ENCODE peak calls at places on chromosomes 4 and X, in four cellular contexts. Q, X, G and O are unnamed samples.

GRCh38 chrX:107818900-107819521 is 6.7 kb upstream of the MID2 start:
- DNase-seq in Q (no peak), X (no peak), G (no peak), O (no peak)

GRCh38 chrX:102720237-102721168 is at the start of gene GPRASP3:
- DNase-seq in Q (peak), X (no peak), G (peak), O (peak)

GRCh38 chr4:807792-808191 is 18.1 kb downstream of the CPLX1 start:
- DNase-seq in Q (no peak), X (no peak), G (no peak), O (no peak)

GRCh38 chr4:48779095-48779997 is 733 bp downstream of the FRYL start:
- DNase-seq in Q (peak), X (peak), G (peak), O (peak)

GRCh38 chrX:115968436-115969252 is 201.9 kb upstream of the AGTR2 start:
- DNase-seq in Q (no peak), X (no peak), G (peak), O (peak)

GRCh38 chr4:164424852-164425251 is 329.1 kb upstream of the SMIM31 start:
- DNase-seq in Q (no peak), X (no peak), G (no peak), O (no peak)

GRCh38 chr4:163382178-163382869 is 38.6 kb downstream of the NPY5R start:
- DNase-seq in Q (no peak), X (no peak), G (no peak), O (no peak)

GRCh38 chr4:78534286-78534955 is 17.1 kb upstream of the ANXA3 start:
- DNase-seq in Q (no peak), X (peak), G (no peak), O (no peak)

GRCh38 chr4:153181293-153182080 is 22.8 kb upstream of the TRIM2 start:
- DNase-seq in Q (no peak), X (no peak), G (no peak), O (no peak)

GRCh38 chr4:18533262-18533775 is 511.8 kb upstream of the LCORL start:
- DNase-seq in Q (no peak), X (no peak), G (no peak), O (no peak)

GRCh38 chr4:22515888-22516541 is at the start of gene ADGRA3:
- DNase-seq in Q (peak), X (peak), G (peak), O (peak)

GRCh38 chr4:4386296-4386735 is 586 bp upstream of the NSG1 start:
- DNase-seq in Q (peak), X (no peak), G (peak), O (no peak)

GRCh38 chr4:76969493-76969892 is 19.9 kb downstream of the SEPTIN11 start:
- DNase-seq in Q (peak), X (no peak), G (no peak), O (no peak)

GRCh38 chr4:3317011-3317655 is 24.3 kb downstream of the RGS12 start:
- DNase-seq in Q (no peak), X (no peak), G (no peak), O (no peak)

GRCh38 chr4:150136036-150136435 is 57.8 kb downstream of the DCLK2 start:
- DNase-seq in Q (no peak), X (no peak), G (no peak), O (no peak)

GRCh38 chr4:3614731-3614980 is 82.4 kb upstream of the LRPAP1 start:
- DNase-seq in Q (no peak), X (no peak), G (no peak), O (no peak)

DNA sequence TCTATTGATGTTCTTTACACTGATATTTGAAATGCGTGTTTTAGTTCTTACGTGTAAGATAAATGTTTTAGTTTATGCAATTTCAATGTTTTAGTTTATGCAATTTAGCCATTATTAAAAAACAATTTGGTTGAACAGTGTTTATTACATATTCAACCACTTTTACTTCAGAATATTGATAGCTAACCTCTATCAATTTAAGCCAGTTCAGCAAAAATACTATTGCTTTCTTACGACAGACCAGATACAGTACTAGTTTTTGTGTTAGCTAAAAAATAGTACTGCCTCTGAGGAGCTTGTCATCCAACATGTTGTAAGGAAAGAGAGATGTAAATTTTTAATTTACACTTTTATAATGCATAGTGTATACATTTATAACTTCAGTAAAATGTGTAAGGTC is 361.7 kb upstream of the FAT1 start:
- DNase-seq in Q (no peak), X (no peak), G (no peak), O (no peak)
- TF ChIP-seq PHF8 in Q (no peak), X (no peak), G (no peak), O (no peak)

GRCh38 chr4:17111436-17111835 is 213.0 kb upstream of the LDB2 start:
- DNase-seq in Q (no peak), X (no peak), G (no peak), O (no peak)
- TF ChIP-seq PHF8 in Q (no peak), X (no peak), G (no peak), O (no peak)

GRCh38 chr4:75142850-75143249 is 209.9 kb downstream of the PARM1 start:
- DNase-seq in Q (no peak), X (no peak), G (no peak), O (no peak)

GRCh38 chr4:75142377-75142776 is 209.5 kb downstream of the PARM1 start:
- DNase-seq in Q (no peak), X (no peak), G (no peak), O (no peak)

GRCh38 chr4:75141162-75141561 is 208.2 kb downstream of the PARM1 start:
- DNase-seq in Q (no peak), X (no peak), G (no peak), O (no peak)

GRCh38 chr4:75144475-75144874 is 211.6 kb downstream of the PARM1 start:
- DNase-seq in Q (no peak), X (no peak), G (no peak), O (no peak)

DNA sequence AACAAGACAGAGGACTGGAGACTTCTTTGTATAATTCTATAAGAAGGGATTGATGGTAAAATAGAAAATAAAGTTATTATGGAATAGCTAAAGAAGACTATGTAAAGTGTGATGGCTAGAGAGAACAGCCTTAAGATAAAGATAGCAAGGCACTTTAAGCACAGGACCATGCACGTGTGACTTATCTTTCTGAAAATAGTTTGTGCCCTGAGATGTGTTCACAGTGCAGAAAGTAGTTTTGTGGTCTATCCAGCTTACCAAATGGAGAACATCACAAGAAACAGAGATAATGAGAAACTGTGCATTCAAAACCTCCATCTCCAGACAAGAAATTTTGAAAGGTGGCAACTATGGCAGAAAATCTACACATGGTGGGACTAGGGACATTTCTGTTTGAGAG is 213.3 kb downstream of the PARM1 start:
- DNase-seq in Q (no peak), X (no peak), G (no peak), O (no peak)
- TF ChIP-seq PHF8 in Q (no peak), X (no peak), G (no peak), O (no peak)

GRCh38 chrX:43743100-43743822 is 87.2 kb downstream of the MAOA start:
- DNase-seq in Q (no peak), X (no peak), G (no peak), O (no peak)

GRCh38 chrX:43750248-43750676 is 94.2 kb downstream of the MAOA start:
- DNase-seq in Q (peak), X (peak), G (peak), O (peak)

GRCh38 chrX:43744284-43744683 is 88.2 kb downstream of the MAOA start:
- DNase-seq in Q (no peak), X (no peak), G (no peak), O (no peak)

GRCh38 chrX:43741843-43742573 is 85.9 kb downstream of the MAOA start:
- DNase-seq in Q (no peak), X (no peak), G (no peak), O (no peak)

GRCh38 chrX:43745938-43746721 is 90.0 kb downstream of the MAOA start:
- DNase-seq in Q (no peak), X (no peak), G (no peak), O (no peak)
- TF ChIP-seq PHF8 in Q (no peak), X (no peak), G (no peak), O (no peak)

GRCh38 chrX:41720125-41720780 is 3.7 kb upstream of the GPR82 start:
- DNase-seq in Q (no peak), X (no peak), G (no peak), O (no peak)
- TF ChIP-seq PHF8 in Q (no peak), X (no peak), G (no peak), O (no peak)

GRCh38 chrX:129600981-129601424 is 53.8 kb downstream of the APLN start:
- DNase-seq in Q (peak), X (peak), G (no peak), O (peak)

GRCh38 chrX:129609395-129609794 is 45.4 kb downstream of the APLN start:
- DNase-seq in Q (peak), X (no peak), G (no peak), O (no peak)

GRCh38 chrX:129612396-129612795 is 42.4 kb downstream of the APLN start:
- DNase-seq in Q (no peak), X (no peak), G (no peak), O (no peak)

GRCh38 chrX:129606918-129607317 is 47.8 kb downstream of the APLN start:
- DNase-seq in Q (peak), X (peak), G (peak), O (peak)
- TF ChIP-seq PHF8 in Q (no peak), X (no peak), G (no peak), O (no peak)

GRCh38 chr4:52578951-52579350 is 80.2 kb downstream of the USP46 start:
- DNase-seq in Q (no peak), X (no peak), G (no peak), O (no peak)
- TF ChIP-seq PHF8 in Q (no peak), X (no peak), G (no peak), O (no peak)